ENCODE peak calls at places on chromosomes 16 and 17, in seven cellular contexts. Y is CD8-positive, alpha-beta T cell; N is cardiac muscle cell; C is esophagus squamous epithelium; F is heart left ventricle; R is right lobe of liver; D is tibial artery. K is an unnamed sample.
A peak's percentile ranks its signal among the peaks of the same experiment; 100 is the strongest.

GRCh38 chr16:84726670-84727467 is 27.1 kb downstream of the USP10 start:
- DNase-seq in Y (no peak), N (no peak), C (no peak), F (peak; percentile 32), R (peak; percentile 47), D (no peak), K (no peak)

GRCh38 chr16:73000020-73000906 is 47.7 kb downstream of the ZFHX3 start:
- DNase-seq in Y (no peak), N (peak; percentile 57), C (no peak), F (peak; percentile 49), R (no peak), D (peak; percentile 79), K (no peak)

GRCh38 chr17:5473906-5474305 is 5.1 kb upstream of the DHX33 start:
- DNase-seq in Y (no peak), N (no peak), C (no peak), F (no peak), R (no peak), D (no peak), K (no peak)

GRCh38 chr16:27468941-27469531 is 67.1 kb downstream of the IL21R start:
- DNase-seq in Y (no peak), N (no peak), C (no peak), F (no peak), R (no peak), D (no peak), K (no peak)

GRCh38 chr16:4375717-4376116 is 4.1 kb downstream of the VASN start:
- DNase-seq in Y (no peak), N (no peak), C (no peak), F (no peak), R (no peak), D (peak; percentile 89), K (peak; percentile 81)

GRCh38 chr17:49450735-49451134 is 36.1 kb upstream of the PHB1 start:
- DNase-seq in Y (no peak), N (no peak), C (no peak), F (no peak), R (no peak), D (no peak), K (no peak)

GRCh38 chr16:23514381-23515152 is 4.3 kb upstream of the GGA2 start:
- DNase-seq in Y (no peak), N (no peak), C (no peak), F (no peak), R (no peak), D (peak; percentile 11), K (no peak)

GRCh38 chr16:85421338-85422123 is 191.6 kb upstream of the GSE1 start:
- DNase-seq in Y (no peak), N (no peak), C (no peak), F (peak; percentile 19), R (peak; percentile 43), D (no peak), K (no peak)

GRCh38 chr17:70613681-70614080 is 444.3 kb downstream of the KCNJ2 start:
- DNase-seq in Y (no peak), N (no peak), C (no peak), F (no peak), R (no peak), D (no peak), K (no peak)

GRCh38 chr17:17809527-17810373 is 27.0 kb downstream of the SREBF1 start:
- DNase-seq in Y (no peak), N (peak; percentile 82), C (no peak), F (no peak), R (peak; percentile 73), D (peak; percentile 82), K (no peak)

GRCh38 chr17:58336456-58337094 is 8.0 kb upstream of the TSPOAP1 start:
- DNase-seq in Y (no peak), N (peak; percentile 49), C (no peak), F (no peak), R (no peak), D (no peak), K (peak; percentile 84)

GRCh38 chr17:39653662-39654331 is 11.4 kb upstream of the TCAP start:
- DNase-seq in Y (peak; percentile 67), N (peak; percentile 58), C (no peak), F (peak; percentile 73), R (peak; percentile 66), D (no peak), K (peak; percentile 54)

GRCh38 chr17:9339958-9340357 is 235.7 kb downstream of the STX8 start:
- DNase-seq in Y (no peak), N (no peak), C (no peak), F (no peak), R (no peak), D (no peak), K (no peak)

GRCh38 chr16:2027024-2028010 is 615 bp downstream of the NHERF2 start:
- DNase-seq in Y (no peak), N (peak; percentile 30), C (no peak), F (peak; percentile 64), R (peak; percentile 59), D (no peak), K (peak; percentile 39)

GRCh38 chr17:68033636-68034451 is 1.7 kb upstream of the KPNA2 start:
- DNase-seq in Y (no peak), N (peak; percentile 72), C (no peak), F (no peak), R (no peak), D (no peak), K (peak; percentile 55)

GRCh38 chr17:67490471-67490870 is 113.4 kb downstream of the PITPNC1 start:
- DNase-seq in Y (no peak), N (no peak), C (no peak), F (no peak), R (no peak), D (peak; percentile 65), K (no peak)

GRCh38 chr17:35889241-35889640 is 9.1 kb upstream of the CCL5 start:
- DNase-seq in Y (no peak), N (no peak), C (no peak), F (no peak), R (no peak), D (no peak), K (no peak)

GRCh38 chr17:73420897-73421296 is 109.1 kb upstream of the CDC42EP4 start:
- DNase-seq in Y (no peak), N (peak; percentile 23), C (no peak), F (no peak), R (no peak), D (no peak), K (peak; percentile 35)

GRCh38 chr17:29384901-29385300 is 5.3 kb upstream of the TAOK1 start:
- DNase-seq in Y (no peak), N (no peak), C (no peak), F (no peak), R (no peak), D (no peak), K (no peak)

GRCh38 chr16:17159616-17160015 is 311.1 kb downstream of the XYLT1 start:
- DNase-seq in Y (no peak), N (no peak), C (no peak), F (no peak), R (no peak), D (no peak), K (no peak)

GRCh38 chr17:60390881-60391418 is 983 bp downstream of the USP32 start:
- DNase-seq in Y (peak; percentile 11), N (peak; percentile 62), C (no peak), F (peak; percentile 39), R (peak; percentile 54), D (no peak), K (peak; percentile 55)

GRCh38 chr16:1331712-1332617 is 1.5 kb upstream of the BAIAP3 start:
- DNase-seq in Y (peak; percentile 40), N (peak; percentile 77), C (no peak), F (peak; percentile 67), R (no peak), D (no peak), K (no peak)

GRCh38 chr17:62805234-62805633 is 2.9 kb downstream of the MARCHF10 start:
- DNase-seq in Y (no peak), N (no peak), C (no peak), F (no peak), R (no peak), D (no peak), K (no peak)

GRCh38 chr17:33647976-33648375 is 354.9 kb upstream of the ASIC2 start:
- DNase-seq in Y (no peak), N (peak; percentile 7), C (no peak), F (no peak), R (no peak), D (no peak), K (no peak)
- H3K27me3 ChIP-seq in Y (no peaks in the 10 kb centered on the region), N (peaks cover 15% of the 10 kb centered on the region), C (no peaks in the 10 kb centered on the region), F (no peaks in the 10 kb centered on the region), R (no peaks in the 10 kb centered on the region), D (no peaks in the 10 kb centered on the region), K (peaks cover 2% of the 10 kb centered on the region)

GRCh38 chr16:67841198-67841815 is 813 bp upstream of the THAP11 start:
- DNase-seq in Y (no peak), N (no peak), C (no peak), F (no peak), R (no peak), D (no peak), K (no peak)
- H3K4me3 ChIP-seq in Y (peak overlapping the region; percentile 100), N (peak overlapping the region; percentile 78), C (peak overlapping the region; percentile 86), F (peak overlapping the region; percentile 99), R (peak overlapping the region; percentile 87), D (peak overlapping the region; percentile 81), K (peak overlapping the region; percentile 96)

DNA sequence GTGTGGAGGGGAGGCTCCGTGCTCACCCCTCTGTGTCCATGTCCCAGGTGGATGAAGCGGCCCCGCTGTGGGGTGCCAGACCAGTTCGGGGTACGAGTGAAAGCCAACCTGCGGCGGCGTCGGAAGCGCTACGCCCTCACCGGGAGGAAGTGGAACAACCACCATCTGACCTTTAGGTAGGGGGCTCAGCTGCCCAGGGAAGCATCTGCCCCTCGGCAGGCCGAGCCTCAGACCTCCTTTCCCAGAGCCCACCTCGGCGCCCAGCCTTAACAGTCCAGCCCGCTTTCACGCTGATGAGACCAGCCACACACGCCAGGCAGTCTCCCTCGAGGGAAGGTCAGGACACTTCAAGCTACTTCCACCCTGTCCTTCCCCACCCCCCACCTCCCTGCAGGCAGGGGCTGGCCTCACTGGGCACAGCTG is 12.7 kb downstream of the MMP15 start:
- DNase-seq in Y (no peak), N (no peak), C (no peak), F (no peak), R (no peak), D (no peak), K (no peak)
- H3K36me3 ChIP-seq in Y (no peaks in the 10 kb centered on the region), N (peaks cover 51% of the 10 kb centered on the region), C (no peaks in the 10 kb centered on the region), F (no peaks in the 10 kb centered on the region), R (no peaks in the 10 kb centered on the region), D (no peaks in the 10 kb centered on the region), K (no peaks in the 10 kb centered on the region)

GRCh38 chr17:8062435-8062806 is 23.6 kb downstream of the ALOX15B start:
- DNase-seq in Y (no peak), N (peak; percentile 74), C (no peak), F (no peak), R (no peak), D (no peak), K (no peak)
- H3K27me3 ChIP-seq in Y (peaks cover 5% of the 10 kb centered on the region), N (peaks cover 84% of the 10 kb centered on the region), C (peaks cover 9% of the 10 kb centered on the region), F (peaks cover 35% of the 10 kb centered on the region), R (peaks cover 17% of the 10 kb centered on the region), D (peaks cover 78% of the 10 kb centered on the region), K (peaks cover 60% of the 10 kb centered on the region)

GRCh38 chr17:38451030-38451839 is 23.0 kb downstream of the ARHGAP23 start:
- DNase-seq in Y (no peak), N (peak; percentile 89), C (no peak), F (peak; percentile 76), R (peak; percentile 42), D (no peak), K (peak; percentile 76)
- H3K4me3 ChIP-seq in Y (no peak overlapping the region), N (no peak overlapping the region), C (peak overlapping the region; percentile 46), F (peak overlapping the region; percentile 27), R (peak overlapping the region; percentile 2), D (no peak overlapping the region), K (peak overlapping the region; percentile 11)

K was measured in MG63.